ENCODE peak calls at places on chromosomes 16 and 17, in five cellular contexts. J, P, G, E and C are unnamed samples.

GRCh38 chr16:48235058-48235555 is 9.0 kb upstream of the LONP2 start:
- DNase-seq in J (no peak), P (no peak), G (no peak), E (no peak), C (no peak)

GRCh38 chr16:24036614-24037013 is 200.8 kb downstream of the PRKCB start:
- DNase-seq in J (no peak), P (peak; percentile 79), G (peak; percentile 74), E (peak; percentile 61), C (peak; percentile 41)

GRCh38 chr17:61469949-61470348 is 17.7 kb downstream of the TBX4 start:
- DNase-seq in J (no peak), P (no peak), G (no peak), E (no peak), C (no peak)

GRCh38 chr17:61202564-61202963 is 197.1 kb upstream of the TBX2 start:
- DNase-seq in J (no peak), P (no peak), G (peak; percentile 48), E (no peak), C (no peak)

GRCh38 chr16:23016372-23016771 is 132.9 kb downstream of the USP31 start:
- DNase-seq in J (no peak), P (no peak), G (no peak), E (no peak), C (no peak)

GRCh38 chr16:76157629-76158028 is 119.6 kb upstream of the CNTNAP4 start:
- DNase-seq in J (no peak), P (peak; percentile 57), G (no peak), E (no peak), C (no peak)

GRCh38 chr17:5888811-5889210 is 181.4 kb upstream of the WSCD1 start:
- DNase-seq in J (no peak), P (peak; percentile 23), G (no peak), E (no peak), C (no peak)

GRCh38 chr17:45316271-45317112 is at the start of gene MAP3K14:
- DNase-seq in J (peak; percentile 48), P (peak; percentile 91), G (peak; percentile 92), E (peak; percentile 82), C (peak; percentile 24)

GRCh38 chr17:236641-237405 is 55.4 kb upstream of the DOC2B start:
- DNase-seq in J (no peak), P (no peak), G (no peak), E (no peak), C (no peak)

GRCh38 chr16:27273670-27274522 is 5.3 kb upstream of the NSMCE1 start:
- DNase-seq in J (no peak), P (peak; percentile 26), G (no peak), E (no peak), C (no peak)

GRCh38 chr17:76981545-76982295 is 113.5 kb downstream of the MGAT5B start:
- DNase-seq in J (no peak), P (no peak), G (no peak), E (no peak), C (no peak)

GRCh38 chr16:79723583-79724168 is 123.1 kb upstream of the MAF start:
- DNase-seq in J (no peak), P (peak; percentile 90), G (no peak), E (no peak), C (peak; percentile 48)

GRCh38 chr16:31354394-31355291 is at the start of gene ITGAX:
- DNase-seq in J (no peak), P (peak; percentile 65), G (no peak), E (peak; percentile 61), C (no peak)

GRCh38 chr16:11679941-11680911 is 12.0 kb downstream of the SNN start:
- DNase-seq in J (no peak), P (peak; percentile 35), G (no peak), E (no peak), C (no peak)

GRCh38 chr16:81409016-81409556 is 35.5 kb upstream of the CMIP start:
- DNase-seq in J (no peak), P (no peak), G (no peak), E (no peak), C (no peak)

GRCh38 chr16:89744813-89745212 is 23.5 kb downstream of the ZNF276 start:
- DNase-seq in J (no peak), P (no peak), G (no peak), E (no peak), C (no peak)

GRCh38 chr16:66335704-66336329 is 30.7 kb upstream of the CDH5 start:
- DNase-seq in J (no peak), P (no peak), G (peak; percentile 63), E (peak; percentile 86), C (no peak)

GRCh38 chr16:20897253-20897896 is 2.8 kb downstream of the DCUN1D3 start:
- DNase-seq in J (no peak), P (no peak), G (peak; percentile 81), E (peak; percentile 70), C (no peak)

GRCh38 chr16:48353565-48354163 is 31.5 kb downstream of the SIAH1 start:
- DNase-seq in J (peak; percentile 38), P (peak; percentile 87), G (peak; percentile 81), E (peak; percentile 86), C (peak; percentile 64)

GRCh38 chr16:11210260-11210659 is 45.7 kb downstream of the SOCS1 start:
- DNase-seq in J (no peak), P (no peak), G (no peak), E (no peak), C (no peak)

GRCh38 chr16:68994324-68994723 is 111.1 kb upstream of the HAS3 start:
- DNase-seq in J (no peak), P (no peak), G (no peak), E (no peak), C (no peak)

GRCh38 chr16:35210681-35211433 is 1751.4 kb downstream of the TP53TG3F start:
- DNase-seq in J (no peak), P (no peak), G (no peak), E (no peak), C (no peak)

GRCh38 chr16:85584192-85584757 is 28.8 kb upstream of the GSE1 start:
- DNase-seq in J (no peak), P (no peak), G (no peak), E (no peak), C (no peak)

GRCh38 chr17:78197147-78197830 is 10.1 kb downstream of the AFMID start:
- DNase-seq in J (no peak), P (peak; percentile 77), G (no peak), E (no peak), C (no peak)

GRCh38 chr17:15168379-15168778 is 96.7 kb downstream of the PMP22 start:
- DNase-seq in J (no peak), P (no peak), G (no peak), E (no peak), C (no peak)

GRCh38 chr16:51153275-51153991 is 2.4 kb upstream of the SALL1 start:
- DNase-seq in J (no peak), P (peak; percentile 83), G (no peak), E (no peak), C (no peak)

GRCh38 chr16:19555938-19556778 is 655 bp downstream of the VPS35L start:
- DNase-seq in J (no peak), P (peak; percentile 96), G (peak; percentile 61), E (peak; percentile 38), C (peak; percentile 93)

GRCh38 chr16:68372381-68372720 is 61.5 kb downstream of the PRMT7 start:
- DNase-seq in J (no peak), P (no peak), G (no peak), E (no peak), C (no peak)

GRCh38 chr17:7932949-7933348 is 943 bp downstream of the CNTROB start:
- DNase-seq in J (no peak), P (peak; percentile 87), G (peak; percentile 60), E (peak; percentile 61), C (peak; percentile 64)

GRCh38 chr16:19329932-19330331 is 44.4 kb downstream of the CLEC19A start:
- DNase-seq in J (no peak), P (no peak), G (no peak), E (no peak), C (no peak)

GRCh38 chr17:29407856-29408255 is 17.7 kb downstream of the TAOK1 start:
- DNase-seq in J (no peak), P (no peak), G (no peak), E (no peak), C (no peak)

GRCh38 chr17:75477493-75477862 is 21.0 kb downstream of the TMEM94 start:
- DNase-seq in J (no peak), P (peak; percentile 28), G (no peak), E (no peak), C (no peak)
- H3K36me3 ChIP-seq in J (peaks cover 16% of the 10 kb centered on the region), P (peaks cover 10% of the 10 kb centered on the region), G (peaks cover 6% of the 10 kb centered on the region), E (no peaks in the 10 kb centered on the region), C (peaks cover 13% of the 10 kb centered on the region)

GRCh38 chr17:38896373-38896954 is 26.6 kb downstream of the LASP1 start:
- DNase-seq in J (no peak), P (peak; percentile 76), G (no peak), E (no peak), C (no peak)

GRCh38 chr17:38898812-38899348 is 26.5 kb upstream of the LASP1NB start:
- DNase-seq in J (peak; percentile 71), P (no peak), G (no peak), E (peak; percentile 38), C (no peak)

GRCh38 chr17:38897671-38898290 is 27.6 kb upstream of the LASP1NB start:
- DNase-seq in J (no peak), P (no peak), G (no peak), E (no peak), C (no peak)

GRCh38 chr17:38897176-38897575 is 27.3 kb downstream of the LASP1 start:
- DNase-seq in J (no peak), P (no peak), G (no peak), E (peak; percentile 64), C (no peak)

DNA sequence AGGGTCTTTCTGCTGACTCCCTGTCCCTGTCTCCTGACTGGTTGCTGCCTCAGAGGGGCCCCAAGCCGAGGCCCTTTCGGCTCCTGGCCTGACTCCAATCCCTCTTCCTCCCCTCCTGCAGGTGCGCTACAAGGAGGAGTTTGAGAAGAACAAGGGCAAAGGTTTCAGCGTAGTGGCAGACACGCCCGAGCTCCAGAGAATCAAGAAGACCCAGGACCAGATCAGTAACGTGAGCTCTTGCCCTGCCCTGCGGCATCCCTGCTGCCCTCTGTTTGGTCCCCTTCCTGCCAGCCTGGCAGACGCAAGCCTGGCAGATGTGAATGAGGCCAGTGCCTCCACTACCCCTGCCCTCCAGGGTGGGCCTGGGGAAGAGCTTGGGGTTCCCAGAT is 27.1 kb upstream of the LASP1NB start:
- DNase-seq in J (no peak), P (no peak), G (no peak), E (no peak), C (no peak)
- H3K4me1 ChIP-seq in J (peaks cover 70% of the 10 kb centered on the region), P (peaks cover 2% of the 10 kb centered on the region), G (peaks cover 85% of the 10 kb centered on the region), E (peaks cover 18% of the 10 kb centered on the region), C (no peaks in the 10 kb centered on the region)

GRCh38 chr16:3514621-3515020 is 13.8 kb downstream of the CLUAP1 start:
- DNase-seq in J (no peak), P (no peak), G (no peak), E (peak; percentile 20), C (no peak)
- H3K36me3 ChIP-seq in J (peaks cover 39% of the 10 kb centered on the region), P (peaks cover 70% of the 10 kb centered on the region), G (peaks cover 86% of the 10 kb centered on the region), E (peaks cover 50% of the 10 kb centered on the region), C (peaks cover 9% of the 10 kb centered on the region)

GRCh38 chr17:9410737-9411136 is 164.9 kb downstream of the STX8 start:
- DNase-seq in J (no peak), P (no peak), G (no peak), E (no peak), C (no peak)

GRCh38 chr17:9409026-9409425 is 166.6 kb downstream of the STX8 start:
- DNase-seq in J (no peak), P (no peak), G (no peak), E (no peak), C (no peak)

GRCh38 chr17:9410285-9410684 is 165.3 kb downstream of the STX8 start:
- DNase-seq in J (no peak), P (no peak), G (no peak), E (no peak), C (no peak)

GRCh38 chr17:9409430-9409829 is 166.2 kb downstream of the STX8 start:
- DNase-seq in J (no peak), P (no peak), G (peak; percentile 45), E (no peak), C (no peak)

GRCh38 chr17:9414471-9414870 is 161.1 kb downstream of the STX8 start:
- DNase-seq in J (no peak), P (no peak), G (no peak), E (no peak), C (no peak)
- H3K4me1 ChIP-seq in J (no peaks in the 10 kb centered on the region), P (peaks cover 4% of the 10 kb centered on the region), G (peaks cover 14% of the 10 kb centered on the region), E (no peaks in the 10 kb centered on the region), C (no peaks in the 10 kb centered on the region)